ENCODE peak calls at places on chromosomes 1 and 21, in six cellular contexts. T is activated T-helper 9 cell treated with anti-CD3 and anti-CD28 coated beads, Interleukin-2, amount 50 U/mL, for 16 hours; D is SJSA1; W is NCI-H510A; M is occipital lobe; E is activated T-helper 1 cell treated with anti-CD3 and anti-CD28 coated beads, Interleukin-2, amount 50 U/mL, for 16 hours. Q is an unnamed sample.

GRCh38 chr1:228101994-228102790 is 933 bp downstream of the C1orf35 start:
- DNase-seq in E (peak), T (peak), D (no peak), W (no peak), M (no peak), Q (no peak)

GRCh38 chr1:29055160-29055559 is 68.5 kb downstream of the TMEM200B start:
- DNase-seq in E (no peak), T (no peak), D (no peak), M (no peak), W (no peak), Q (no peak)

GRCh38 chr1:46131727-46132528 is 501 bp downstream of the PIK3R3 start:
- DNase-seq in T (no peak), W (peak), D (peak), E (no peak), M (no peak), Q (peak)

GRCh38 chr21:34933609-34934345 is 115.3 kb downstream of the RUNX1 start:
- DNase-seq in D (no peak), W (no peak), E (no peak), M (no peak), T (no peak), Q (no peak)

GRCh38 chr1:32470991-32471694 is 6.3 kb downstream of the ZBTB8B start:
- DNase-seq in D (no peak), E (no peak), W (no peak), M (no peak), T (no peak), Q (no peak)

GRCh38 chr1:1624443-1625403 is 7.2 kb upstream of the MMP23B start:
- DNase-seq in M (no peak), E (no peak), W (no peak), T (no peak), D (no peak), Q (no peak)

GRCh38 chr1:26387447-26387846 is 14.9 kb upstream of the ZNF683 start:
- DNase-seq in T (no peak), D (no peak), E (no peak), W (no peak), M (no peak), Q (no peak)

GRCh38 chr1:228030451-228031201 is 23.8 kb downstream of the WNT3A start:
- DNase-seq in T (no peak), D (no peak), E (no peak), W (no peak), M (no peak), Q (no peak)

GRCh38 chr1:179817056-179817455 is 60.5 kb downstream of the TOR1AIP2 start:
- DNase-seq in E (no peak), W (no peak), T (no peak), D (no peak), M (no peak), Q (no peak)

GRCh38 chr1:228210076-228210651 is 2.3 kb downstream of the OBSCN start:
- DNase-seq in E (no peak), D (no peak), W (no peak), T (no peak), M (no peak), Q (no peak)

GRCh38 chr1:31934706-31935629 is 3.2 kb downstream of the PTP4A2 start:
- DNase-seq in E (no peak), T (no peak), D (no peak), M (no peak), W (no peak), Q (no peak)

GRCh38 chr1:14939527-14940284 is 213.8 kb upstream of the TMEM51 start:
- DNase-seq in M (no peak), W (no peak), T (no peak), D (no peak), E (no peak), Q (no peak)

GRCh38 chr1:204578867-204579664 is 62.9 kb downstream of the MDM4 start:
- DNase-seq in D (no peak), E (no peak), T (no peak), M (no peak), W (peak), Q (peak)

GRCh38 chr21:18725653-18726052 is 322.1 kb upstream of the TMPRSS15 start:
- DNase-seq in W (no peak), T (no peak), E (no peak), D (no peak), M (no peak), Q (no peak)

GRCh38 chr1:115436596-115436995 is 98.5 kb upstream of the NGF start:
- DNase-seq in E (no peak), M (no peak), T (no peak), D (no peak), W (no peak), Q (no peak)

GRCh38 chr1:154404984-154405761 is at the start of gene IL6R:
- DNase-seq in M (peak), D (peak), T (peak), E (peak), W (no peak), Q (peak)

Q was measured in DMS153.